ENCODE peak calls at places on chromosomes 4 and X, in six cellular contexts. V, X, U, O, I and F are unnamed samples.

GRCh38 chrX:64186974-64187761 is 18.3 kb downstream of the AMER1 start:
- DNase-seq in U (no peak), V (no peak), I (peak; percentile 38), O (no peak), X (peak; percentile 56), F (no peak)

GRCh38 chr4:4491396-4491893 is 50.4 kb downstream of the STX18 start:
- DNase-seq in V (no peak), U (no peak), I (no peak), O (no peak), X (no peak), F (no peak)

GRCh38 chr4:138406881-138407280 is 164.7 kb upstream of the SLC7A11 start:
- DNase-seq in X (no peak), V (no peak), I (no peak), O (no peak), U (no peak), F (no peak)

GRCh38 chr4:189823611-189824010 is 117.1 kb upstream of the FRG1 start:
- DNase-seq in I (no peak), U (no peak), O (no peak), X (no peak), V (no peak), F (no peak)

GRCh38 chr4:143336828-143337599 is at the start of gene GAB1:
- DNase-seq in X (peak; percentile 86), I (peak; percentile 82), U (peak; percentile 62), O (peak; percentile 61), V (peak; percentile 86), F (no peak)

GRCh38 chr4:64774626-64775025 is 365.4 kb upstream of the TECRL start:
- DNase-seq in O (no peak), I (no peak), V (no peak), X (no peak), U (no peak), F (no peak)

GRCh38 chrX:1387141-1387776 is 4.7 kb downstream of the SLC25A6 start:
- DNase-seq in X (no peak), V (no peak), O (no peak), U (peak; percentile 43), I (no peak), F (no peak)

GRCh38 chr4:2253160-2254084 is 8.5 kb downstream of the MXD4 start:
- DNase-seq in O (peak; percentile 10), I (peak; percentile 3), X (no peak), U (no peak), V (no peak), F (no peak)

GRCh38 chrX:124239911-124240310 is 92.5 kb upstream of the TEX13D start:
- DNase-seq in I (no peak), X (no peak), U (no peak), O (no peak), V (no peak), F (no peak)

GRCh38 chr4:173014113-173014558 is 154.5 kb upstream of the GALNT7 start:
- DNase-seq in I (peak; percentile 13), V (peak; percentile 13), X (peak; percentile 37), O (no peak), U (no peak), F (peak; percentile 68)

GRCh38 chrX:84188320-84188834 is 378 bp upstream of the RPS6KA6 start:
- DNase-seq in I (peak; percentile 8), V (peak; percentile 53), U (peak; percentile 50), X (peak; percentile 78), O (no peak), F (no peak)

GRCh38 chrX:36978886-36979285 is 29.3 kb upstream of the FAM47C start:
- DNase-seq in X (no peak), O (no peak), U (no peak), I (no peak), V (no peak), F (no peak)

GRCh38 chrX:16023790-16024734 is 99.3 kb upstream of the GRPR start:
- DNase-seq in I (no peak), X (no peak), U (no peak), O (no peak), V (peak; percentile 14), F (no peak)

GRCh38 chrX:24646745-24647182 is 383 bp downstream of the PCYT1B start:
- DNase-seq in X (peak; percentile 66), V (peak; percentile 83), I (no peak), U (no peak), O (no peak), F (peak; percentile 9)

GRCh38 chr4:73275318-73275654 is 16.7 kb upstream of the ANKRD17 start:
- DNase-seq in I (no peak), O (no peak), U (no peak), X (no peak), V (no peak), F (no peak)

GRCh38 chr4:20418865-20419451 is 167.3 kb downstream of the SLIT2 start:
- DNase-seq in V (no peak), I (no peak), O (no peak), U (no peak), X (peak; percentile 31), F (no peak)

GRCh38 chr4:98522062-98522461 is 136.3 kb downstream of the TSPAN5 start:
- DNase-seq in I (no peak), X (peak; percentile 48), V (no peak), O (no peak), U (no peak), F (no peak)

GRCh38 chr4:40626183-40626990 is 3.3 kb downstream of the RBM47 start:
- DNase-seq in X (no peak), U (no peak), I (no peak), V (no peak), O (no peak), F (no peak)

GRCh38 chrX:104351173-104351769 is 96.5 kb upstream of the ESX1 start:
- DNase-seq in V (no peak), X (no peak), I (no peak), U (no peak), O (no peak), F (no peak)

GRCh38 chrX:129359269-129359668 is 164.0 kb downstream of the SMARCA1 start:
- DNase-seq in V (no peak), X (no peak), I (no peak), O (no peak), U (no peak), F (no peak)

GRCh38 chr4:41933997-41934812 is 1.0 kb upstream of the TMEM33 start:
- DNase-seq in I (no peak), X (no peak), O (no peak), U (no peak), V (no peak), F (no peak)

GRCh38 chrX:16903274-16904019 is 33.3 kb upstream of the RBBP7 start:
- DNase-seq in X (no peak), I (no peak), O (no peak), U (no peak), V (no peak), F (no peak)

GRCh38 chr4:148649669-148650331 is 207.6 kb upstream of the NR3C2 start:
- DNase-seq in X (no peak), O (no peak), U (no peak), I (no peak), V (no peak), F (no peak)

GRCh38 chr4:128468485-128468989 is 180.9 kb upstream of the PGRMC2 start:
- DNase-seq in U (no peak), O (peak; percentile 28), I (peak; percentile 66), V (no peak), X (no peak), F (no peak)

GRCh38 chr4:165512464-165512863 is 133.7 kb downstream of the CPE start:
- DNase-seq in X (no peak), U (no peak), V (no peak), I (no peak), O (no peak), F (no peak)

GRCh38 chr4:10112658-10113284 is 3.8 kb downstream of the WDR1 start:
- DNase-seq in V (no peak), X (no peak), O (no peak), I (no peak), U (no peak), F (no peak)
- H3K36me3 ChIP-seq in V (peaks cover 81% of the 10 kb centered on the region), X (peaks cover 52% of the 10 kb centered on the region), O (no peaks in the 10 kb centered on the region), I (peaks cover 11% of the 10 kb centered on the region), U (no peaks in the 10 kb centered on the region), F (peaks cover 44% of the 10 kb centered on the region)

DNA sequence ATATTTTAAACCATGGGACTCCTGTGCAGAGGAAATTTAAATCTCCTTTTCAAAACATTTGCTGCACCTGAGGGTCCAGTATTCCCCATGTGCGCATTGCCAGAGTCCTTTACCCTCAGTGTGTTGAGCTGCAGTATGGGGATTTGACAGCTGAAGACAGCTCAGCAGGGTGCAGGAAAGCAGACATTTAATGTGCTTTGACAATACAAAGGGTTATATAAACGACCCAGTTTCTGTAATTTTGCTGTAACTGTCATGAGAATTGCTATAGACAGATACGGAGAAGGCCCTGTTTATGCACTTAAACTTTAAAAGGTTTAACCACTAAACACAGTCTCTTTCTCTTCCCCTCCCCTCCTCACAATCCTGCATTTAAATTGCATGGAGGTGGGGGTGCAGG is 393.4 kb downstream of the MID1IP1 start:
- DNase-seq in V (no peak), I (no peak), U (no peak), X (no peak), O (no peak), F (no peak)
- H3K4me1 ChIP-seq in V (no peaks in the 10 kb centered on the region), I (no peaks in the 10 kb centered on the region), U (no peaks in the 10 kb centered on the region), X (peaks cover 18% of the 10 kb centered on the region), O (peaks cover 5% of the 10 kb centered on the region), F (peaks cover 5% of the 10 kb centered on the region)

DNA sequence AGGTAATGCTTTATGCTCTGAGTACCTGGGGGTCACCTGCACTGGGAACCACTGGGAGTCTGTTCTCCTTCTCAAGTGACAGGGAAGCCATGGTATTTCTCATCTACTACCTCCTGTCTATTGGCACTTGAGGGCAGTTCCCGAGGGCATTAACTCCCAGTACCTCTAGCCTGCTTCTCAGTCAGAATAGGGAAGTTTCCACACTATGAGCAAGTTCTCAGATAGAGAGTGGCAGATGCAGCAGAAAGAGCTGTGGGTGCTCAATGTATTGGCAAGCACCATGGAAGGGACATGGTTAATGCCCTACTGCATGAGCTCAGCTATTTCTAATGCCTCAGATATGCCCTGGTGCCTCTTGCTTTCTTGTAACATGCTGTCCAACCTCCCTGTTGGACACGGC is 74.1 kb downstream of the ANOS1 start:
- DNase-seq in V (no peak), O (no peak), X (no peak), I (no peak), U (no peak), F (no peak)
- H3K36me3 ChIP-seq in V (no peaks in the 10 kb centered on the region), O (no peaks in the 10 kb centered on the region), X (no peaks in the 10 kb centered on the region), I (no peaks in the 10 kb centered on the region), U (no peaks in the 10 kb centered on the region), F (no peaks in the 10 kb centered on the region)

DNA sequence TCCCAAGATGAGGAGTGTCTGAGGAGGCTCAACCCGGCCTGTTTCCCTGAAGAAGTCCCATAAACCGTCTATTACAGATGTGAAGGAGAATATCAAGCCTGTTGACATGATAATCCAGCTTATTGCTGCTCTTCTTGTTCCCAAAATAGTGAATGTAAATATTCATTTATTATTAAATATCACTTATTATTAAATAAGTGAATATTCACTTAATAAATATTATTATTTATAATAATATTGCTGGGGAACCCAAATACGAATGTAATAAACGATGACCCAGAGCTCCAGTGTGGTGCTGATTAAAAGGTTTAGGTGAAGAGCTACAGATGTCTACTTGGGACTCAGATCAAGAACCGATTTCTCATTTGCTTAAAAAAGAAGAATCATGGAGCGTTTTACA is 23.8 kb upstream of the SORBS2 start:
- DNase-seq in O (no peak), U (no peak), I (no peak), V (no peak), X (no peak), F (no peak)
- H3K4me1 ChIP-seq in O (peaks cover 46% of the 10 kb centered on the region), U (no peaks in the 10 kb centered on the region), I (peaks cover 73% of the 10 kb centered on the region), V (peaks cover 36% of the 10 kb centered on the region), X (peaks cover 74% of the 10 kb centered on the region), F (peaks cover 12% of the 10 kb centered on the region)